ENCODE peak calls at places on chromosomes 7 and 10, in five cellular contexts. I is uterus, K is spleen, Z is right lobe of liver, B is transverse colon. D is an unnamed sample.

GRCh38 chr10:44125879-44126675 is 258.8 kb downstream of the CXCL12 start:
- DNase-seq in I (no peak), K (no peak), Z (no peak), B (no peak), D (peak)

GRCh38 chr7:31113660-31114059 is 61.6 kb downstream of the ADCYAP1R1 start:
- DNase-seq in I (no peak), K (no peak), Z (no peak), B (no peak), D (no peak)

GRCh38 chr10:132702601-132703304 is 83.2 kb downstream of the NKX6-2 start:
- DNase-seq in I (no peak), K (peak), Z (peak), B (no peak), D (no peak)

GRCh38 chr10:13092446-13093102 is 7.4 kb upstream of the OPTN start:
- DNase-seq in I (no peak), K (no peak), Z (no peak), B (no peak), D (no peak)

GRCh38 chr7:33841658-33842057 is 63.7 kb upstream of the BMPER start:
- DNase-seq in I (no peak), K (no peak), Z (no peak), B (no peak), D (no peak)

GRCh38 chr7:43649755-43650274 is 66.9 kb downstream of the STK17A start:
- DNase-seq in I (no peak), K (peak), Z (no peak), B (peak), D (no peak)

GRCh38 chr10:14822879-14823755 is 14.7 kb downstream of the CDNF start:
- DNase-seq in I (peak), K (no peak), Z (no peak), B (peak), D (no peak)

GRCh38 chr10:59085641-59086502 is 90.6 kb upstream of the PHYHIPL start:
- DNase-seq in I (no peak), K (no peak), Z (no peak), B (no peak), D (no peak)

GRCh38 chr10:107800061-107800460 is 635.6 kb upstream of the SORCS1 start:
- DNase-seq in I (no peak), K (no peak), Z (no peak), B (no peak), D (no peak)

GRCh38 chr10:52308251-52309031 is 5.6 kb upstream of the DKK1 start:
- DNase-seq in I (peak), K (peak), Z (peak), B (peak), D (peak)

GRCh38 chr7:128236924-128237586 is 4.0 kb upstream of the LEP start:
- DNase-seq in I (no peak), K (no peak), Z (no peak), B (no peak), D (no peak)

GRCh38 chr10:14345262-14345661 is 14.5 kb upstream of the FRMD4A start:
- DNase-seq in I (no peak), K (no peak), Z (no peak), B (no peak), D (no peak)

GRCh38 chr10:84149854-84150253 is 10.5 kb downstream of the GHITM start:
- DNase-seq in I (no peak), K (no peak), Z (no peak), B (no peak), D (no peak)

GRCh38 chr10:73344267-73344666 is 14.4 kb downstream of the CFAP70 start:
- DNase-seq in I (no peak), K (no peak), Z (no peak), B (no peak), D (no peak)

GRCh38 chr10:49417311-49418052 is 21.6 kb upstream of the DRGX start:
- DNase-seq in I (no peak), K (no peak), Z (no peak), B (no peak), D (no peak)

GRCh38 chr7:37211097-37211496 is 237.6 kb downstream of the ELMO1 start:
- DNase-seq in I (peak), K (no peak), Z (no peak), B (peak), D (peak)

GRCh38 chr10:49625411-49625810 is 11.6 kb downstream of the CHAT start:
- DNase-seq in I (no peak), K (peak), Z (peak), B (no peak), D (no peak)

GRCh38 chr7:17696422-17696821 is 243.9 kb downstream of the SNX13 start:
- DNase-seq in I (peak), K (no peak), Z (no peak), B (peak), D (peak)

GRCh38 chr10:25105753-25106260 is 69.0 kb upstream of the GPR158 start:
- DNase-seq in I (no peak), K (no peak), Z (no peak), B (no peak), D (no peak)

GRCh38 chr7:94436018-94436604 is 41.4 kb downstream of the COL1A2 start:
- DNase-seq in I (peak), K (no peak), Z (no peak), B (peak), D (peak)

GRCh38 chr10:86254526-86255174 is 111.9 kb downstream of the GRID1 start:
- DNase-seq in I (no peak), K (peak), Z (no peak), B (no peak), D (no peak)

GRCh38 chr7:117781707-117782106 is 91.5 kb downstream of the CTTNBP2 start:
- DNase-seq in I (no peak), K (no peak), Z (no peak), B (no peak), D (no peak)

GRCh38 chr7:101869026-101869900 is 51.8 kb downstream of the CUX1 start:
- DNase-seq in I (no peak), K (no peak), Z (no peak), B (no peak), D (no peak)

GRCh38 chr7:5595545-5596045 is 172.0 kb upstream of the TNRC18 start:
- DNase-seq in I (no peak), K (no peak), Z (no peak), B (no peak), D (no peak)

GRCh38 chr7:135490783-135491182 is 19.1 kb downstream of the CNOT4 start:
- DNase-seq in I (no peak), K (no peak), Z (no peak), B (no peak), D (no peak)

GRCh38 chr10:104441601-104442000 is 88.0 kb downstream of the CFAP58 start:
- DNase-seq in I (no peak), K (no peak), Z (no peak), B (no peak), D (no peak)

GRCh38 chr7:26959290-26959689 is 94.9 kb upstream of the SKAP2 start:
- DNase-seq in I (no peak), K (no peak), Z (no peak), B (no peak), D (no peak)

GRCh38 chr10:66714741-66715140 is 211.1 kb upstream of the LRRTM3 start:
- DNase-seq in I (no peak), K (no peak), Z (no peak), B (no peak), D (no peak)

GRCh38 chr10:112583236-112583919 is 136.4 kb downstream of the VTI1A start:
- DNase-seq in I (no peak), K (no peak), Z (no peak), B (no peak), D (no peak)
- TF ChIP-seq POLR2A in I (no peak), K (no peak), Z (no peak), B (no peak), D (no peak)

GRCh38 chr10:3133948-3134347 is 38.6 kb downstream of the PITRM1 start:
- DNase-seq in I (no peak), K (no peak), Z (no peak), B (no peak), D (no peak)

GRCh38 chr10:3131098-3131497 is 41.5 kb downstream of the PITRM1 start:
- DNase-seq in I (no peak), K (no peak), Z (no peak), B (no peak), D (peak)

GRCh38 chr10:3129581-3130340 is 42.8 kb downstream of the PITRM1 start:
- DNase-seq in I (no peak), K (no peak), Z (no peak), B (no peak), D (no peak)

GRCh38 chr10:3128379-3129130 is 44.0 kb downstream of the PITRM1 start:
- DNase-seq in I (no peak), K (no peak), Z (no peak), B (no peak), D (no peak)

GRCh38 chr10:3132036-3133025 is 40.3 kb downstream of the PITRM1 start:
- DNase-seq in I (no peak), K (peak), Z (peak), B (no peak), D (peak)
- TF ChIP-seq POLR2A in I (no peak), K (no peak), Z (no peak), B (no peak), D (no peak)

GRCh38 chr7:107560898-107561516 is 2.7 kb downstream of the COG5 start:
- DNase-seq in I (no peak), K (no peak), Z (no peak), B (no peak), D (no peak)

GRCh38 chr7:107564553-107565298 is 955 bp downstream of the DUS4L start:
- DNase-seq in I (no peak), K (no peak), Z (no peak), B (no peak), D (no peak)

GRCh38 chr7:107559864-107560263 is 3.9 kb downstream of the COG5 start:
- DNase-seq in I (no peak), K (no peak), Z (no peak), B (no peak), D (no peak)

GRCh38 chr7:107563072-107563760 is 504 bp downstream of the COG5 start:
- DNase-seq in I (no peak), K (no peak), Z (no peak), B (no peak), D (peak)

GRCh38 chr7:107563761-107564552 is at the start of the genes COG5 and DUS4L:
- DNase-seq in I (peak), K (peak), Z (peak), B (peak), D (peak)
- TF ChIP-seq POLR2A in I (peak), K (peak), Z (peak), B (peak), D (peak)

GRCh38 chr10:114943000-114943399 is 5.0 kb downstream of the TRUB1 start:
- DNase-seq in I (no peak), K (no peak), Z (no peak), B (no peak), D (no peak)

GRCh38 chr10:114940735-114941134 is 2.7 kb downstream of the TRUB1 start:
- DNase-seq in I (no peak), K (no peak), Z (no peak), B (no peak), D (no peak)

GRCh38 chr10:114933588-114933987 is 4.4 kb upstream of the TRUB1 start:
- DNase-seq in I (no peak), K (no peak), Z (no peak), B (no peak), D (no peak)

GRCh38 chr10:114938818-114939193 is 811 bp downstream of the TRUB1 start:
- DNase-seq in I (no peak), K (no peak), Z (no peak), B (no peak), D (no peak)

DNA sequence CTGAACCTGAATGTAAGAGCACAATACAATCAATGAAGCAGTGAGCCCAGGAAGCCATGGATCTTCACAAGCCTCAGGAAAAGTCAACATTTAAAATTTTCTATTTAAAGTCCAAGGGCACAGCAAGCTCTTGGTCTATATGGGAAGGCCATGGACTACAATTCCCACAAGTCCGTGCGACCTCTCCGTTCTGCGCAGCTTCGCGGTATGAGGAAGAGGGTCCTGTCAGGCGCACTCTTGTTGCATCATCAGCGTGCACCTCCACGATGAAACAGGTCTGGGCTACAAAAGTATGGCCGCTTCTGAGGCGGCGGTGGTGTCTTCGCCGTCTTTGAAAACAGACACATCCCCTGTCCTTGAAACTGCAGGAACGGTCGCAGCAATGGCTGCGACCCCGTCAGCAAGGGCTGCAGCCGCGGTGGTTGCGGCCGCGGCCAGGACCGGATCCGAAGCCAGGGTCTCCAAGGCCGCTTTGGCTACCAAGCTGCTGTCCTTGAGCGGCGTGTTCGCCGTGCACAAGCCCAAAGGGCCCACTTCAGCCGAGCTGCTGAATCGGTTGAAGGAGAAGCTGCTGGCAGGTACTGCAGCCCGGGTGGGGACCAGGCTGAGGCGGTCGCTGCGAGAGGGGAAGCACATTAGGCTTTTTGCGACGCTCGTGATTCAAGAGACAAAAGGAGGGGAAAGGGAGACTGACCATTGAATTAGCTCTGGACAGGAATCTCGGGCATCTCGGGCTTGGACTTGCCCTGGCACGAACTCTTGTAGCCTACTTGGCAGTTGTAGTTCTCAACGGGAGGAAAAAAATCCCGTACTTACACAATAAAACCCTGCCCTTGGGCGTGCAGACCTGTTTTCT is at the start of gene TRUB1:
- DNase-seq in I (peak), K (peak), Z (peak), B (peak), D (peak)
- TF ChIP-seq POLR2A in I (peak), K (peak), Z (peak), B (peak), D (peak)

GRCh38 chr7:156949541-156950380 is at the start of gene NOM1:
- DNase-seq in I (peak), K (peak), Z (peak), B (peak), D (peak)
- TF ChIP-seq POLR2A in I (peak), K (peak), Z (peak), B (peak), D (peak)

GRCh38 chr10:101535949-101536348 is 52.1 kb downstream of the POLL start:
- DNase-seq in I (no peak), K (no peak), Z (no peak), B (no peak), D (no peak)
- TF ChIP-seq POLR2A in I (no peak), K (no peak), Z (no peak), B (no peak), D (no peak)

DNA sequence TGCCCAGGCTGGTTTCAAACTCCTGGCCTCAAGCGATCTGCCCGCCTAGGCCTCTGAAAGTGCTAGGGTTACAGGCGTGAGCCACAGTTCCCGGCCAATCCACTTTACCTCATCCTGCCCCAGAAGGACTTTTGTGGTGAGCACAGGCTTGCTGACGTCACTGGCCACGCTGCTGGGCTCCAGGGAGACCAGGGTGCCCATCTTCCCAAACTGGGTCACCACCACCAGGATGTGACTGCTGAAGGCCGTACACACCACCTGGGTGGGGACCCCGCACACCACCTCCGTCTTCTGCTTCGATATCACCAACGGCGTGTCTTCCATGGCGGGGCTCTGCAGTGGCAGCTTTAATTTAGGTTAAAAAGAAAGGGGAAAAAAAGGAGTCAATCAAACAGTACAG is 816 bp downstream of the PSMG3 start:
- DNase-seq in I (no peak), K (no peak), Z (no peak), B (no peak), D (no peak)
- TF ChIP-seq POLR2A in I (no peak), K (no peak), Z (no peak), B (no peak), D (no peak)

GRCh38 chr10:21505711-21506278 is 19.7 kb downstream of the SKIDA1 start:
- DNase-seq in I (no peak), K (no peak), Z (peak), B (no peak), D (no peak)
- TF ChIP-seq POLR2A in I (no peak), K (no peak), Z (no peak), B (no peak), D (no peak)